ENCODE peak calls at places on chromosomes 3 and 15, in six cellular contexts. N is cerebellar cortex; V is stimulated activated CD8-positive, alpha-beta memory T cell treated with anti-CD3 and anti-CD28 coated beads, Interleukin-7, amount 100 ng/mL, for 1 hour; K is activated naive CD8-positive, alpha-beta T cell treated with anti-CD3 and anti-CD28 coated beads, Interleukin-2, amount 50 U/mL, for 24 hours; J is coronary artery; E is NCI-H1417. Q is an unnamed sample.

GRCh38 chr3:158725348-158725966 is 6.8 kb downstream of the RARRES1 start:
- DNase-seq in N (no peak), V (no peak), K (no peak), J (peak; percentile 84), E (no peak), Q (no peak)

GRCh38 chr15:88504445-88504844 is 36.9 kb downstream of the MRPS11 start:
- DNase-seq in N (no peak), V (no peak), K (no peak), J (no peak), E (no peak), Q (no peak)

GRCh38 chr15:85730001-85730820 is 64.5 kb downstream of the KLHL25 start:
- DNase-seq in N (peak; percentile 78), V (no peak), K (no peak), J (no peak), E (peak; percentile 86), Q (peak; percentile 65)

GRCh38 chr15:79381593-79381992 is 50.5 kb upstream of the MINAR1 start:
- DNase-seq in N (no peak), V (no peak), K (no peak), J (no peak), E (peak; percentile 79), Q (no peak)

GRCh38 chr3:196321162-196321561 is 3.1 kb upstream of the DYNLT2B start:
- DNase-seq in N (no peak), V (no peak), K (no peak), J (no peak), E (no peak), Q (no peak)

GRCh38 chr15:99239545-99240198 is 9.7 kb downstream of the TTC23 start:
- DNase-seq in N (no peak), V (no peak), K (no peak), J (no peak), E (no peak), Q (no peak)

GRCh38 chr3:196198081-196198675 is 13.0 kb downstream of the ZDHHC19 start:
- DNase-seq in N (no peak), V (no peak), K (no peak), J (no peak), E (no peak), Q (no peak)

GRCh38 chr3:72632129-72632528 is 216.1 kb downstream of the SHQ1 start:
- DNase-seq in N (no peak), V (no peak), K (no peak), J (no peak), E (no peak), Q (no peak)

GRCh38 chr3:59759298-59760169 is 709.7 kb upstream of the CFAP20DC start:
- DNase-seq in N (peak; percentile 16), V (no peak), K (peak; percentile 55), J (no peak), E (no peak), Q (no peak)

GRCh38 chr15:32670624-32671022 is 29.1 kb downstream of the SCG5 start:
- DNase-seq in N (no peak), V (no peak), K (no peak), J (no peak), E (no peak), Q (no peak)

GRCh38 chr15:70625438-70625837 is 137.9 kb downstream of the UACA start:
- DNase-seq in N (no peak), V (no peak), K (no peak), J (no peak), E (no peak), Q (no peak)

GRCh38 chr15:98537516-98538060 is 110.8 kb upstream of the IGF1R start:
- DNase-seq in N (no peak), V (no peak), K (no peak), J (no peak), E (no peak), Q (no peak)

GRCh38 chr3:194711913-194712312 is 26.2 kb downstream of the FAM43A start:
- DNase-seq in N (no peak), V (no peak), K (no peak), J (no peak), E (no peak), Q (no peak)

GRCh38 chr15:100559330-100559729 is 30.6 kb upstream of the CERS3 start:
- DNase-seq in N (no peak), V (no peak), K (no peak), J (no peak), E (no peak), Q (no peak)

GRCh38 chr3:166860217-166860616 is 519.9 kb downstream of the ZBBX start:
- DNase-seq in N (no peak), V (no peak), K (no peak), J (no peak), E (no peak), Q (no peak)

GRCh38 chr3:196120291-196120951 is 38.5 kb upstream of the TFRC start:
- DNase-seq in N (no peak), V (no peak), K (no peak), J (no peak), E (no peak), Q (peak; percentile 86)

GRCh38 chr3:177652556-177653290 is 455.4 kb upstream of the TBL1XR1 start:
- DNase-seq in N (no peak), V (no peak), K (no peak), J (no peak), E (no peak), Q (no peak)

GRCh38 chr3:172315401-172316091 is 132.7 kb downstream of the GHSR start:
- DNase-seq in N (no peak), V (no peak), K (no peak), J (no peak), E (peak; percentile 22), Q (no peak)

GRCh38 chr15:101613130-101614000 is 38.8 kb downstream of the TM2D3 start:
- DNase-seq in N (peak; percentile 16), V (no peak), K (no peak), J (no peak), E (peak; percentile 91), Q (no peak)

GRCh38 chr3:13854492-13854891 is 25.4 kb downstream of the WNT7A start:
- DNase-seq in N (no peak), V (no peak), K (no peak), J (no peak), E (no peak), Q (no peak)

GRCh38 chr3:114550155-114550554 is 256.3 kb downstream of the TIGIT start:
- DNase-seq in N (no peak), V (no peak), K (no peak), J (no peak), E (no peak), Q (no peak)

GRCh38 chr3:30628931-30629590 is 22.7 kb downstream of the TGFBR2 start:
- DNase-seq in N (no peak), V (no peak), K (no peak), J (no peak), E (no peak), Q (no peak)

GRCh38 chr3:152267831-152268500 is 763 bp upstream of the MBNL1 start:
- DNase-seq in N (no peak), V (no peak), K (peak; percentile 35), J (no peak), E (no peak), Q (no peak)

GRCh38 chr3:100093826-100094225 is 20.5 kb downstream of the FILIP1L start:
- DNase-seq in N (no peak), V (no peak), K (no peak), J (no peak), E (no peak), Q (no peak)

GRCh38 chr3:194121881-194122280 is 14.1 kb upstream of the HES1 start:
- DNase-seq in N (no peak), V (no peak), K (no peak), J (no peak), E (no peak), Q (no peak)

GRCh38 chr3:124663690-124664089 is 66.6 kb upstream of the UMPS start:
- DNase-seq in N (no peak), V (no peak), K (no peak), J (no peak), E (no peak), Q (no peak)

GRCh38 chr3:167575000-167575399 is 78.7 kb downstream of the WDR49 start:
- DNase-seq in N (peak; percentile 4), V (no peak), K (no peak), J (no peak), E (peak; percentile 60), Q (no peak)

GRCh38 chr3:172869356-172869755 is 118.8 kb downstream of the ECT2 start:
- DNase-seq in N (no peak), V (no peak), K (no peak), J (no peak), E (peak; percentile 36), Q (no peak)

GRCh38 chr15:94671845-94672524 is 440.6 kb downstream of the MCTP2 start:
- DNase-seq in N (no peak), V (no peak), K (no peak), J (no peak), E (peak; percentile 53), Q (no peak)

GRCh38 chr3:84601303-84601702 is 357.5 kb upstream of the CADM2 start:
- DNase-seq in N (peak; percentile 17), V (no peak), K (no peak), J (no peak), E (peak; percentile 68), Q (no peak)

GRCh38 chr3:160400048-160400630 is 689 bp downstream of the SMC4 start:
- DNase-seq in N (peak; percentile 16), V (no peak), K (peak; percentile 45), J (peak; percentile 85), E (peak; percentile 91), Q (no peak)

GRCh38 chr3:40116478-40117162 is 192.9 kb upstream of the EIF1B start:
- DNase-seq in N (no peak), V (no peak), K (no peak), J (no peak), E (no peak), Q (no peak)

GRCh38 chr3:46931631-46932441 is 44.7 kb downstream of the CCDC12 start:
- DNase-seq in N (no peak), V (no peak), K (no peak), J (no peak), E (peak; percentile 77), Q (no peak)

GRCh38 chr15:25694238-25694584 is 168.9 kb downstream of the ATP10A start:
- DNase-seq in N (no peak), V (no peak), K (no peak), J (no peak), E (no peak), Q (no peak)

GRCh38 chr3:133894334-133895207 is 1.1 kb downstream of the RAB6B start:
- DNase-seq in N (no peak), V (no peak), K (no peak), J (no peak), E (peak; percentile 82), Q (no peak)

GRCh38 chr3:128432301-128432897 is 34.3 kb downstream of the DNAJB8 start:
- DNase-seq in N (no peak), V (no peak), K (no peak), J (no peak), E (peak; percentile 91), Q (no peak)

GRCh38 chr3:111616417-111617105 is 21.4 kb upstream of the ZBED2 start:
- DNase-seq in N (no peak), V (peak; percentile 6), K (peak; percentile 70), J (no peak), E (no peak), Q (peak; percentile 74)

GRCh38 chr15:44654858-44655257 is 8.6 kb downstream of the SPG11 start:
- DNase-seq in N (no peak), V (no peak), K (no peak), J (no peak), E (no peak), Q (no peak)

GRCh38 chr3:69770219-69770618 is 31.0 kb downstream of the MITF start:
- DNase-seq in N (peak; percentile 84), V (no peak), K (no peak), J (no peak), E (peak; percentile 4), Q (no peak)

GRCh38 chr3:150359381-150359780 is 48.7 kb upstream of the TSC22D2 start:
- DNase-seq in N (no peak), V (no peak), K (no peak), J (no peak), E (no peak), Q (no peak)

Q was measured in Jurkat, Clone E6-1.